ENCODE peak calls at places on chromosome 10, in six cellular contexts. B is GM12892; F is anterior cingulate cortex; U is stimulated activated CD4-positive, alpha-beta T cell treated with anti-CD3 and anti-CD28 coated beads, TNF-alpha, amount 100 ng/mL, for 1 hour; G is transverse colon; Q is stomach. V is an unnamed sample.

GRCh38 chr10:89351402-89352038 is 23.7 kb downstream of the IFIT3 start:
- DNase-seq in F (no peak), B (no peak), G (no peak), Q (no peak), U (no peak), V (no peak)

GRCh38 chr10:123998197-123999141 is 94.9 kb downstream of the CHST15 start:
- DNase-seq in B (no peak), F (no peak), Q (no peak), G (no peak), U (no peak), V (no peak)

GRCh38 chr10:3095373-3096139 is 28.2 kb downstream of the PFKP start:
- DNase-seq in U (peak), F (no peak), B (peak), Q (no peak), G (peak), V (no peak)

GRCh38 chr10:76080406-76080805 is 649.0 kb downstream of the LRMDA start:
- DNase-seq in G (no peak), U (no peak), Q (no peak), B (no peak), F (no peak), V (no peak)

GRCh38 chr10:31977440-31978157 is 49.0 kb upstream of the ARHGAP12 start:
- DNase-seq in B (no peak), U (no peak), G (no peak), Q (no peak), F (no peak), V (peak)

GRCh38 chr10:75019360-75019759 is 92.1 kb upstream of the SAMD8 start:
- DNase-seq in Q (no peak), G (no peak), U (no peak), F (no peak), B (no peak), V (peak)

GRCh38 chr10:5684971-5685763 is 529 bp downstream of the TASOR2 start:
- DNase-seq in U (peak), F (no peak), G (peak), B (peak), Q (peak), V (peak)

GRCh38 chr10:49023071-49023470 is 83.4 kb upstream of the LRRC18 start:
- DNase-seq in Q (no peak), F (no peak), U (no peak), B (no peak), G (no peak), V (no peak)

GRCh38 chr10:43781480-43782361 is 133.0 kb upstream of the ZNF32 start:
- DNase-seq in G (no peak), F (no peak), B (no peak), U (no peak), Q (peak), V (no peak)

GRCh38 chr10:44309939-44310761 is 74.7 kb downstream of the CXCL12 start:
- DNase-seq in F (no peak), B (no peak), U (no peak), Q (no peak), G (no peak), V (no peak)

GRCh38 chr10:61978965-61979364 is 77.5 kb downstream of the ARID5B start:
- DNase-seq in F (no peak), Q (no peak), B (no peak), U (no peak), G (no peak), V (no peak)

GRCh38 chr10:61763778-61764177 is 101.0 kb downstream of the CABCOCO1 start:
- DNase-seq in Q (no peak), B (no peak), F (no peak), U (no peak), G (no peak), V (no peak)

GRCh38 chr10:52883996-52884871 is 111.7 kb upstream of the MBL2 start:
- DNase-seq in F (no peak), Q (peak), B (peak), U (no peak), G (no peak), V (no peak)

GRCh38 chr10:129604333-129605032 is 137.4 kb downstream of the MGMT start:
- DNase-seq in F (no peak), U (no peak), Q (no peak), B (no peak), G (no peak), V (no peak)

GRCh38 chr10:44471410-44471809 is 86.5 kb upstream of the CXCL12 start:
- DNase-seq in Q (no peak), G (no peak), B (no peak), F (no peak), U (no peak), V (no peak)

GRCh38 chr10:112959207-112959838 is 9.3 kb downstream of the TCF7L2 start:
- DNase-seq in F (no peak), Q (no peak), U (no peak), B (no peak), G (no peak), V (no peak)

GRCh38 chr10:110244550-110244949 is 37.1 kb downstream of the MXI1 start:
- DNase-seq in B (no peak), F (no peak), G (no peak), Q (no peak), U (no peak), V (no peak)

GRCh38 chr10:73079779-73080178 is 16.9 kb downstream of the P4HA1 start:
- DNase-seq in B (no peak), G (no peak), F (no peak), U (no peak), Q (no peak), V (no peak)

GRCh38 chr10:79133386-79133785 is 64.6 kb downstream of the ZMIZ1 start:
- DNase-seq in B (no peak), F (no peak), U (no peak), G (no peak), Q (no peak), V (no peak)